ENCODE peak calls at places on chromosomes 2 and 18, in nine cellular contexts. Y is omental fat pad; D is thoracic aorta; U is nephron progenitor cell; J is HL-60; N is sigmoid colon; S is cardiac muscle cell; I is CD8-positive, alpha-beta T cell; F is GM12865. T is an unnamed sample.

GRCh38 chr18:24659837-24660720 is 199.6 kb downstream of the HRH4 start:
- DNase-seq in Y (no peak), S (peak), U (no peak), F (peak), N (peak), I (peak), D (no peak), J (no peak), T (peak)

GRCh38 chr2:144583741-144584453 is 64.0 kb upstream of the ZEB2 start:
- DNase-seq in U (no peak), S (peak), D (no peak), I (no peak), F (no peak), Y (no peak), J (no peak), N (no peak), T (no peak)

GRCh38 chr2:3075941-3076340 is 301.7 kb downstream of the EIPR1 start:
- DNase-seq in F (no peak), Y (no peak), S (no peak), N (no peak), J (no peak), D (no peak), U (no peak), I (no peak), T (no peak)

GRCh38 chr2:130799295-130799694 is 37.4 kb upstream of the ARHGEF4 start:
- DNase-seq in F (no peak), I (no peak), J (no peak), Y (no peak), S (no peak), D (no peak), U (no peak), N (no peak), T (no peak)

GRCh38 chr2:132797551-132797950 is 127.5 kb upstream of the LYPD1 start:
- DNase-seq in U (no peak), N (no peak), J (no peak), I (no peak), Y (no peak), S (peak), D (no peak), F (no peak), T (no peak)

GRCh38 chr2:128270306-128271185 is 48.1 kb downstream of the HS6ST1 start:
- DNase-seq in Y (no peak), S (no peak), I (no peak), U (no peak), J (no peak), N (peak), F (no peak), D (no peak), T (no peak)

GRCh38 chr2:69594341-69594740 is 49.2 kb downstream of the AAK1 start:
- DNase-seq in I (no peak), S (peak), F (no peak), D (no peak), Y (no peak), N (no peak), U (no peak), J (no peak), T (no peak)

GRCh38 chr2:119431155-119431975 is at the start of gene TMEM37:
- DNase-seq in N (peak), F (peak), J (no peak), U (peak), I (no peak), S (peak), D (no peak), Y (no peak), T (peak)

GRCh38 chr2:220434365-220434764 is 806.9 kb downstream of the SLC4A3 start:
- DNase-seq in I (no peak), J (no peak), F (no peak), U (no peak), Y (no peak), S (peak), N (no peak), D (no peak), T (no peak)

GRCh38 chr2:217058791-217059755 is 199.2 kb upstream of the TNP1 start:
- DNase-seq in J (no peak), U (no peak), F (no peak), S (no peak), I (no peak), N (no peak), D (no peak), Y (no peak), T (no peak)

GRCh38 chr2:147456729-147457128 is 388.1 kb upstream of the ACVR2A start:
- DNase-seq in S (peak), I (no peak), D (no peak), Y (no peak), J (no peak), N (no peak), F (no peak), U (no peak), T (no peak)

GRCh38 chr2:25454824-25455611 is 113.3 kb upstream of the DNMT3A start:
- DNase-seq in Y (no peak), J (no peak), I (no peak), F (no peak), N (no peak), S (no peak), U (no peak), D (no peak), T (no peak)

GRCh38 chr2:3254438-3254941 is 123.1 kb downstream of the EIPR1 start:
- DNase-seq in D (no peak), N (no peak), U (no peak), S (no peak), F (peak), J (no peak), Y (no peak), I (peak), T (no peak)

GRCh38 chr2:172674034-172674967 is 61.3 kb upstream of the RAPGEF4 start:
- DNase-seq in J (no peak), N (no peak), I (peak), Y (no peak), F (no peak), U (peak), S (peak), D (no peak), T (no peak)

GRCh38 chr18:11976882-11977281 is 4.4 kb upstream of the IMPA2 start:
- DNase-seq in D (no peak), N (no peak), U (no peak), Y (no peak), S (peak), F (no peak), I (no peak), J (no peak), T (peak)

GRCh38 chr18:76588591-76589303 is 93.7 kb upstream of the ZNF516 start:
- DNase-seq in N (no peak), D (no peak), J (no peak), F (no peak), S (peak), Y (no peak), I (no peak), U (no peak), T (no peak)

GRCh38 chr2:240917009-240917683 is 11.0 kb downstream of the CROCC2 start:
- DNase-seq in N (peak), I (no peak), Y (no peak), U (no peak), J (no peak), F (no peak), S (no peak), D (no peak), T (peak)

GRCh38 chr2:151716721-151717120 is 17.6 kb downstream of the NEB start:
- DNase-seq in I (no peak), J (no peak), U (no peak), S (no peak), D (no peak), F (no peak), N (no peak), Y (no peak), T (no peak)

GRCh38 chr2:78606895-78607294 is 418.6 kb upstream of the REG3G start:
- DNase-seq in D (no peak), U (no peak), N (no peak), Y (no peak), J (no peak), F (no peak), S (no peak), I (no peak), T (no peak)

GRCh38 chr2:221571391-221572179 is 519 bp downstream of the EPHA4 start:
- DNase-seq in S (peak), F (peak), D (no peak), U (peak), Y (no peak), N (peak), J (no peak), I (peak), T (peak)

GRCh38 chr2:64263315-64263714 is 119.1 kb upstream of the PELI1 start:
- DNase-seq in I (no peak), J (no peak), F (no peak), N (no peak), Y (no peak), D (no peak), S (peak), U (no peak), T (no peak)

GRCh38 chr2:12555012-12555645 is 161.6 kb upstream of the TRIB2 start:
- DNase-seq in Y (no peak), I (no peak), N (no peak), U (no peak), S (peak), D (no peak), F (no peak), J (no peak), T (no peak)

GRCh38 chr2:239911630-239912071 is 113.5 kb downstream of the NDUFA10 start:
- DNase-seq in S (no peak), D (no peak), Y (no peak), U (no peak), N (no peak), J (no peak), F (no peak), I (peak), T (peak)

GRCh38 chr2:170530284-170530745 is 184.8 kb upstream of the SP5 start:
- DNase-seq in N (peak), S (peak), I (no peak), U (peak), J (no peak), Y (no peak), F (no peak), D (peak), T (peak)

GRCh38 chr2:127577973-127578372 is 42.5 kb downstream of the MYO7B start:
- DNase-seq in N (no peak), J (no peak), D (no peak), U (no peak), Y (no peak), I (peak), S (no peak), F (peak), T (no peak)

GRCh38 chr18:63236417-63236816 is 83.2 kb downstream of the BCL2 start:
- DNase-seq in J (peak), I (no peak), S (no peak), D (no peak), F (no peak), N (no peak), U (no peak), Y (no peak), T (no peak)

GRCh38 chr2:154455871-154456270 is 242.6 kb upstream of the KCNJ3 start:
- DNase-seq in Y (no peak), I (no peak), J (no peak), N (no peak), U (no peak), D (no peak), S (peak), F (no peak), T (no peak)

DNA sequence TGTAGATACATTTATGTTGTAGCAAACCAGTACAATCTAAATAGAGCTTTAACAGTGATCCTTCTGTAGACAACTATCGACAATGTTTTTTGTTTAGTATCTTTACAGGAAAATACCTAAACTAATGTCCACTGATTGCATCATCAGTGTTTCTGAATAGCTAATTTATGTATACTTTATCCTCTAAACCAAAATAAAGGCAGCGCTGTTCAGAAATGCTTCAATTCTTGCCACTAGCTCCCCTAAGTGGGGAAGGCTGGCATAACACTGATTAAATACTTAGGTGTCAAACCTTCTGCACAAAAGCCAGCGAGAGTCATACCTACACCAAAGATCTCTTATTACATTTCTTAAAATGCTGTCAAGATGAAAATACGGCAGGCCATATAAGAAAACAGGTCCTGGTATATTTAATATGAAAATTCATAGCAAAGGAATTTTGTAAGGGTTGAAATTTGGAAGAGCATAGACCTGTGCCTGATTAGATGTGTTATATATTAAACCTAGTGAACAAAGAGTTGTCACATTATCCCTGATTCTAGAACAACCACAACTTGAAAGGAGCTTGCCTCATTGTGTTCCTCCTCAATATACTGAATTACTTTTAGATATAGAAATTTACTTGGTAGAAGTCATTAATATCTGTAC is 1693.4 kb upstream of the SLC39A10 start:
- DNase-seq in F (peak), J (no peak), Y (no peak), N (no peak), U (peak), I (no peak), D (no peak), S (peak), T (no peak)
- TF ChIP-seq CTCF in F (peak), J (no peak), Y (no peak), N (no peak), U (peak), I (no peak), D (no peak), S (peak), T (peak)

DNA sequence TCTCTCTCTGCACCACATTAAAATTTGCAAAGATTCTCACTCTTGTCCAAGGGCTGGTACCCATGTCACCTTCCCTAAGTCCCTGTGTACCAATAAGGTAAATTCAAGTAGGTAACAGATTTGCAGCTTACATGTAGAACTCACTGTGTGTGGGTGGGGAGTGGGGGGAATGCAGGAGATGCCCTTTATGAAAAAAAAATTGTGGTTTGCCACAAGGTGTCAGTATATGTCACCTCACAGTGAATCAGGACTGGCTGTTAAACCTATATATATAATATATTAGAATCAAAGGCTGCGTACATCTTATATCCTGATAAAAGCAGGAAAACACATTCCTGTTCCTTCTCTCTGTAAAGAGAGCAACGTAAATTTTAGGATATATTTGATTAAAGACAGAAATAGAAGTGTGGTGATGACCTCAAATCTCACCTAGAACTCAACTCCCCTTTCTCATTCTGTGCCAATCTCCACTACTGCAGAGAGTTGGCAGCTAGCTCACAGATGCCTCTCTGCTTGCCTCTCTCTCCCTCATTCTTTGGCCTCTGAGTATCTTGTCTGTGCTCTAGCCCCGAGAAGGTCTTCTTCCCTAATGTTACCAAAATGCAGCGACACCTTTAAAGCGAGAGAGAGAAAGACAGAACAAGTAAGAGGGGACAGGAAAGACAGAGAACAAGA is 529 bp downstream of the XDH start:
- DNase-seq in F (no peak), S (no peak), Y (no peak), N (no peak), I (no peak), U (no peak), J (no peak), D (no peak), T (no peak)
- TF ChIP-seq CTCF in F (peak), S (peak), Y (no peak), N (no peak), I (peak), U (no peak), J (no peak), D (no peak), T (no peak)

DNA sequence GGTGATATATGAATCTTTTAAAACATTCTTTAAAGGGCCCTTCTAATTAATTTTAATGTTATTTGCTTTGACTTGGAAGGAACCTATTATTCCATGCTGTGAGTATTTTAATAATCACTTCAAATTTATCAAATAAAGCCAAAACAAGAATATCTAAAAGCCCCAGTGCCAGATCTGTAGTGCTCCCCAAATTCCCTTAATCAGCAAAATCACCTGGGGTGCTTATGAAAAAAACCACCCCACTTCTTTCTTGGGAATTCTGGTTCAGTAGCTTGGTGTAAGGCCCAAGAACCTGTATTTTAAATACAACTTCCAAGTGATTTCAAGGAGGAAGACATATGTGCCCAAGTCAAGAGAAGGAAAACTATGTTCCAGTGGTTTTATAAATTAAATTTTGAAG is 202.4 kb upstream of the OSR1 start:
- DNase-seq in U (no peak), Y (no peak), N (no peak), F (no peak), S (no peak), D (no peak), I (no peak), J (no peak), T (no peak)
- TF ChIP-seq CTCF in U (no peak), Y (no peak), N (no peak), F (no peak), S (no peak), D (no peak), I (no peak), J (no peak), T (no peak)

GRCh38 chr2:235498556-235499305 is 4.9 kb downstream of the AGAP1 start:
- DNase-seq in Y (no peak), U (peak), F (no peak), D (no peak), I (no peak), S (no peak), J (no peak), N (no peak), T (no peak)
- TF ChIP-seq CTCF in Y (no peak), U (no peak), F (no peak), D (no peak), I (no peak), S (no peak), J (no peak), N (no peak), T (no peak)

DNA sequence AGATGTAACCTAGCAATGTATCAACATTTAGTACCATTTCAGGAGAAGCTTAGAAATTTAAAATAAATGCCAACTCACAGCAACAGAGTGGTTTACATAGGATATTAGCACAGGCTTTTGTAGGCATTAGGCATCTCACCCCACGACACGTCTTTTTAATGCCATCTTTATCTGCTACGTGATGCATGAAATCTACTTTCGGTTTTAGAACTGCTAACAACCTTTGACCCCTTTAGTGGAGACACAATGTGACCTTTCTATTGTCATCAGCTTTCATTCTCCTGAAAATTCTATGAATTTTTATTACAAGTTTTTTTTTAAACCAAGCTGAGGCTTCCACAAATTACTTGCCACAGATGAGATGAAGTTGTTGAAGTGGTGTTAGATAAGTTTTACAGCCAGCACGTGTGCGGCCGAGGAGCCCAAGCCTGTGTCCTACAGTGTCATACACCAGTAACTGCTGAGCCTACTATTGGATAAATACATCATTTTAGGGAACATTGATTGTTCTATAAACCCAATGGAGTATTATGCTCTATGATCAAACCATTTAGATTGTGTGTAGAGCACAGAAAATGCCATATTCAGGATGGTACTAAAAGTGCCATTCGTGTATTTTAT is 151.7 kb downstream of the PTGR3 start:
- DNase-seq in J (no peak), F (no peak), I (no peak), S (no peak), D (no peak), N (no peak), Y (no peak), U (no peak), T (no peak)
- TF ChIP-seq CTCF in J (no peak), F (no peak), I (no peak), S (no peak), D (no peak), N (no peak), Y (no peak), U (no peak), T (no peak)

GRCh38 chr2:50859110-50859509 is 172.8 kb downstream of the NRXN1 start:
- DNase-seq in I (no peak), J (no peak), N (no peak), S (no peak), F (no peak), Y (no peak), D (no peak), U (no peak), T (no peak)
- TF ChIP-seq CTCF in I (no peak), J (no peak), N (no peak), S (no peak), F (no peak), Y (no peak), D (no peak), U (no peak), T (no peak)

DNA sequence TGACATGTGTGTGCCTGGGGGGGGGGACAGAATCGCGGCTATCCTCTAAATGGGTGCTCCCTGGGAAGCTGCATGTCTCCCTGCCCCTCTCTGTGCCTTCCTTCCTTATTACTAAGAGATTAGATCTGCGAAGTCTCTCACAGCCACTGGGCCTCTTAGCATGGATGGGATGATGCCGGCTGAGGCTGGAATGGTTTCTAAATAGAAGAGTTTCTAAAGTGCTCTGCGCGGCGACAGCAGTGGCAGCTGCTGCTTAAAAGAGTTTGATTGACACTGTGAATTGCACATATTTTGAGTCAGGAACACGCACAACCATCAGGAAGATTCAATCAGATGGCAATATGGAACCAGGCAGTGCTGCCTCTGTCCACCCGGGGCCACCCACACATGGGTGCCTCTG is 163.7 kb downstream of the CLIP4 start:
- DNase-seq in J (no peak), F (no peak), I (no peak), U (no peak), N (peak), D (no peak), S (no peak), Y (no peak), T (no peak)
- TF ChIP-seq CTCF in J (no peak), F (no peak), I (no peak), U (no peak), N (no peak), D (no peak), S (no peak), Y (no peak), T (no peak)

DNA sequence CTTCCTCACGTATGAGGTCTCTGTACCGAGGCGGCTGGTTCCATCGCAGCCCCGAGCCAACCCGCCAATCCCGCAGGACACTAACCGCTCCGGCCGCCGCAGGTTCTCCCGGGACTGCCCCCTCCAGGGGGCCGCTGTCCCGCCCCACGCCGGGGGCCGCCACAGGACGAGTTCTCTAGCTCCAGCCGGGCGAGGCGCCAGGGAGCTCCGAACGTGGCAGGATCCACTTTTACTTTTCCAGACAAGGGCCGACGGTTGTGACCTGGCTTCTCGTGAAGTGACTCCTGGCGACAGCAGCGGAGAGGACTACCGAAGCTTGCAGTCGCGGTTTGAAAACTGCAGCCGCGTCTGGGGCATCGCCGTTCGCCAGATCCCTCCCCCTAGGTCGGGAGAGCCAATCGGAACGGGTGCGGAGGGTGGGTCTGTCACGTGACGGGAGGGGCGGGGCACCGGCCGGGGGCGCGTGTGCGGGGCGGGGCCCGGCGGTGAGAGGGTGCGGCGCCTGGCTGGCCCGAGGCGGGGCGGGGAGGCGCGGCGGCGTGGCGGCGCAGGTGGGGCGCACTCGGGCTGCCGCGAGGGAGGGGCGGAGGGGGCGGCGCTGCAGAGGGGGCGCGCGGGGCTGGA is at the start of gene STK17B:
- DNase-seq in Y (peak), F (peak), J (peak), S (peak), D (peak), N (peak), U (peak), I (peak), T (peak)
- TF ChIP-seq CTCF in Y (no peak), F (no peak), J (no peak), S (peak), D (peak), N (no peak), U (no peak), I (no peak), T (no peak)

T was measured in tibial artery.